ENCODE peak calls at places on chromosome 22, in nine cellular contexts. E, Q, K, P, D, L, G, V and U are unnamed samples.

GRCh38 chr22:46660604-46661201 is 40.5 kb downstream of the GRAMD4 start:
- DNase-seq in G (no peak), E (peak), L (no peak), Q (no peak), V (no peak), K (no peak), D (no peak), P (no peak), U (no peak)

GRCh38 chr22:33476716-33477115 is 418.5 kb upstream of the SYN3 start:
- DNase-seq in G (no peak), D (no peak), V (no peak), K (no peak), P (no peak), E (no peak), L (no peak), Q (no peak), U (no peak)

GRCh38 chr22:45547016-45547345 is 44.3 kb downstream of the FBLN1 start:
- DNase-seq in E (no peak), L (no peak), G (no peak), V (no peak), K (no peak), Q (no peak), D (no peak), P (no peak), U (no peak)

GRCh38 chr22:49592780-49593501 is 234.7 kb downstream of the BRD1 start:
- DNase-seq in L (no peak), V (no peak), G (no peak), D (no peak), Q (no peak), K (no peak), P (no peak), E (no peak), U (no peak)

GRCh38 chr22:23071163-23072034 is 1.1 kb downstream of the GNAZ start:
- DNase-seq in G (no peak), D (no peak), K (no peak), E (no peak), P (no peak), Q (no peak), V (no peak), L (no peak), U (no peak)

GRCh38 chr22:37043214-37043827 is 8.2 kb upstream of the KCTD17 start:
- DNase-seq in V (no peak), L (no peak), E (no peak), Q (no peak), P (no peak), G (no peak), K (no peak), D (no peak), U (no peak)

GRCh38 chr22:24094966-24095365 is 83.9 kb downstream of the CABIN1 start:
- DNase-seq in P (no peak), E (no peak), D (no peak), L (no peak), K (no peak), Q (no peak), V (no peak), G (no peak), U (no peak)

GRCh38 chr22:19666663-19667593 is 47.4 kb upstream of the SEPTIN5 start:
- DNase-seq in G (no peak), Q (no peak), K (no peak), E (no peak), V (no peak), P (no peak), D (no peak), L (peak), U (no peak)

GRCh38 chr22:25172153-25172552 is 27.5 kb upstream of the CRYBB3 start:
- DNase-seq in K (peak), D (no peak), P (peak), V (peak), L (no peak), G (peak), E (no peak), Q (no peak), U (no peak)

GRCh38 chr22:19109198-19110063 is 12.8 kb downstream of the DGCR2 start:
- DNase-seq in V (peak), P (peak), E (peak), G (peak), L (peak), D (peak), Q (no peak), K (peak), U (peak)

GRCh38 chr22:24985824-24986214 is 33.3 kb downstream of the KIAA1671 start:
- DNase-seq in E (no peak), L (peak), V (no peak), D (no peak), G (no peak), Q (no peak), K (no peak), P (no peak), U (peak)

GRCh38 chr22:32579533-32580220 is 105.1 kb downstream of the FBXO7 start:
- DNase-seq in K (peak), L (peak), G (no peak), Q (no peak), V (no peak), D (no peak), E (no peak), P (no peak), U (no peak)

GRCh38 chr22:30038219-30038618 is 42.0 kb upstream of the HORMAD2 start:
- DNase-seq in L (peak), D (no peak), K (no peak), V (no peak), P (no peak), G (no peak), E (no peak), Q (peak), U (peak)

GRCh38 chr22:20922141-20922751 is 5.0 kb downstream of the CRKL start:
- DNase-seq in Q (no peak), E (no peak), L (no peak), K (no peak), D (no peak), V (no peak), G (no peak), P (no peak), U (no peak)

GRCh38 chr22:48368975-48369525 is 1458.6 kb downstream of the BRD1 start:
- DNase-seq in Q (no peak), V (no peak), G (no peak), D (no peak), K (no peak), L (no peak), P (no peak), E (no peak), U (no peak)

GRCh38 chr22:45756558-45756957 is 84.9 kb downstream of the ATXN10 start:
- DNase-seq in D (no peak), Q (no peak), K (no peak), V (no peak), P (no peak), G (no peak), L (no peak), E (no peak), U (no peak)

GRCh38 chr22:39423976-39424375 is 24.4 kb downstream of the TAB1 start:
- DNase-seq in Q (no peak), V (no peak), G (no peak), K (no peak), D (no peak), E (no peak), L (no peak), P (no peak), U (no peak)

GRCh38 chr22:45516923-45517675 is 14.4 kb downstream of the FBLN1 start:
- DNase-seq in K (no peak), G (no peak), P (no peak), V (no peak), D (no peak), E (no peak), L (peak), Q (no peak), U (no peak)

GRCh38 chr22:34414467-34415440 is 494.5 kb upstream of the LARGE1 start:
- DNase-seq in L (no peak), P (peak), D (no peak), G (no peak), Q (no peak), V (peak), K (peak), E (peak), U (no peak)

GRCh38 chr22:46068908-46069481 is 81.3 kb upstream of the PPARA start:
- DNase-seq in Q (no peak), G (no peak), P (no peak), K (no peak), V (no peak), L (peak), D (no peak), E (peak), U (no peak)